ENCODE peak calls at places on chromosomes 13 and 19, in seven cellular contexts. One of them, this sample, is unnamed.

GRCh38 chr19:5828661-5829566 is 10.6 kb downstream of the FUT6 start:
- DNase-seq in mesendoderm: peak
- DNase-seq in neuronal stem cell: peak
- DNase-seq in IMR-90: no peak
- DNase-seq in mesenchymal stem cell: peak
- DNase-seq in trophoblast cell: no peak
- DNase-seq in H1: peak
- DNase-seq in this sample: peak

GRCh38 chr19:2077833-2078619 is 18.1 kb downstream of the MOB3A start:
- DNase-seq in mesendoderm: no peak
- DNase-seq in neuronal stem cell: no peak
- DNase-seq in IMR-90: no peak
- DNase-seq in mesenchymal stem cell: no peak
- DNase-seq in trophoblast cell: peak
- DNase-seq in H1: no peak
- DNase-seq in this sample: no peak

GRCh38 chr13:114109646-114110045 is 22.8 kb downstream of the RASA3 start:
- DNase-seq in mesendoderm: no peak
- DNase-seq in neuronal stem cell: no peak
- DNase-seq in IMR-90: no peak
- DNase-seq in mesenchymal stem cell: no peak
- DNase-seq in trophoblast cell: no peak
- DNase-seq in H1: no peak
- DNase-seq in this sample: no peak

GRCh38 chr13:91398413-91399188 is at the start of gene GPC5:
- DNase-seq in mesendoderm: peak
- DNase-seq in neuronal stem cell: peak
- DNase-seq in IMR-90: peak
- DNase-seq in mesenchymal stem cell: peak
- DNase-seq in trophoblast cell: peak
- DNase-seq in H1: peak
- DNase-seq in this sample: peak

GRCh38 chr19:35556846-35557538 is 6.5 kb downstream of the ATP4A start:
- DNase-seq in mesendoderm: no peak
- DNase-seq in neuronal stem cell: no peak
- DNase-seq in IMR-90: no peak
- DNase-seq in mesenchymal stem cell: no peak
- DNase-seq in trophoblast cell: no peak
- DNase-seq in H1: no peak
- DNase-seq in this sample: no peak

GRCh38 chr19:39053276-39054090 is 21.1 kb upstream of the FBXO27 start:
- DNase-seq in mesendoderm: no peak
- DNase-seq in neuronal stem cell: no peak
- DNase-seq in IMR-90: no peak
- DNase-seq in mesenchymal stem cell: no peak
- DNase-seq in trophoblast cell: no peak
- DNase-seq in H1: no peak
- DNase-seq in this sample: no peak

GRCh38 chr19:46746281-46746965 is at the start of gene STRN4:
- DNase-seq in mesendoderm: peak
- DNase-seq in neuronal stem cell: peak
- DNase-seq in IMR-90: no peak
- DNase-seq in mesenchymal stem cell: peak
- DNase-seq in trophoblast cell: peak
- DNase-seq in H1: peak
- DNase-seq in this sample: no peak

GRCh38 chr19:4589579-4590410 is 30.3 kb upstream of the SEMA6B start:
- DNase-seq in mesendoderm: peak
- DNase-seq in neuronal stem cell: no peak
- DNase-seq in IMR-90: no peak
- DNase-seq in mesenchymal stem cell: no peak
- DNase-seq in trophoblast cell: peak
- DNase-seq in H1: peak
- DNase-seq in this sample: no peak

GRCh38 chr13:111881700-111882099 is 185.2 kb upstream of the SOX1 start:
- DNase-seq in mesendoderm: no peak
- DNase-seq in neuronal stem cell: no peak
- DNase-seq in IMR-90: no peak
- DNase-seq in mesenchymal stem cell: no peak
- DNase-seq in trophoblast cell: no peak
- DNase-seq in H1: peak
- DNase-seq in this sample: no peak

GRCh38 chr19:29318581-29318980 is 105.6 kb upstream of the UQCRFS1 start:
- DNase-seq in mesendoderm: no peak
- DNase-seq in neuronal stem cell: no peak
- DNase-seq in IMR-90: no peak
- DNase-seq in mesenchymal stem cell: no peak
- DNase-seq in trophoblast cell: no peak
- DNase-seq in H1: no peak
- DNase-seq in this sample: no peak

GRCh38 chr19:9917322-9917721 is 19.0 kb downstream of the OLFM2 start:
- DNase-seq in mesendoderm: peak
- DNase-seq in neuronal stem cell: no peak
- DNase-seq in IMR-90: peak
- DNase-seq in mesenchymal stem cell: peak
- DNase-seq in trophoblast cell: peak
- DNase-seq in H1: no peak
- DNase-seq in this sample: peak

GRCh38 chr13:73390100-73390499 is 331.3 kb downstream of the KLF5 start:
- DNase-seq in mesendoderm: no peak
- DNase-seq in neuronal stem cell: no peak
- DNase-seq in IMR-90: no peak
- DNase-seq in mesenchymal stem cell: no peak
- DNase-seq in trophoblast cell: no peak
- DNase-seq in H1: no peak
- DNase-seq in this sample: no peak

GRCh38 chr13:49219647-49220034 is 497 bp upstream of the MLNR start:
- DNase-seq in mesendoderm: no peak
- DNase-seq in neuronal stem cell: no peak
- DNase-seq in IMR-90: no peak
- DNase-seq in mesenchymal stem cell: no peak
- DNase-seq in trophoblast cell: no peak
- DNase-seq in H1: no peak
- DNase-seq in this sample: peak

GRCh38 chr19:48873476-48874308 is 1.5 kb downstream of the PPP1R15A start:
- DNase-seq in mesendoderm: peak
- DNase-seq in neuronal stem cell: no peak
- DNase-seq in IMR-90: no peak
- DNase-seq in mesenchymal stem cell: peak
- DNase-seq in trophoblast cell: peak
- DNase-seq in H1: no peak
- DNase-seq in this sample: no peak

GRCh38 chr19:41537789-41538188 is 38.2 kb upstream of the CEACAM21 start:
- DNase-seq in mesendoderm: peak
- DNase-seq in neuronal stem cell: no peak
- DNase-seq in IMR-90: peak
- DNase-seq in mesenchymal stem cell: peak
- DNase-seq in trophoblast cell: peak
- DNase-seq in H1: no peak
- DNase-seq in this sample: no peak

GRCh38 chr13:46759861-46760260 is 37.1 kb downstream of the ESD start:
- DNase-seq in mesendoderm: no peak
- DNase-seq in neuronal stem cell: no peak
- DNase-seq in IMR-90: no peak
- DNase-seq in mesenchymal stem cell: no peak
- DNase-seq in trophoblast cell: no peak
- DNase-seq in H1: no peak
- DNase-seq in this sample: no peak

GRCh38 chr13:37029617-37030016 is 29.0 kb downstream of the EXOSC8 start:
- DNase-seq in mesendoderm: no peak
- DNase-seq in neuronal stem cell: no peak
- DNase-seq in IMR-90: peak
- DNase-seq in mesenchymal stem cell: no peak
- DNase-seq in trophoblast cell: no peak
- DNase-seq in H1: no peak
- DNase-seq in this sample: no peak

GRCh38 chr13:99380402-99380801 is 73.2 kb upstream of the GPR183 start:
- DNase-seq in mesendoderm: no peak
- DNase-seq in neuronal stem cell: no peak
- DNase-seq in IMR-90: no peak
- DNase-seq in mesenchymal stem cell: no peak
- DNase-seq in trophoblast cell: no peak
- DNase-seq in H1: peak
- DNase-seq in this sample: no peak

GRCh38 chr13:30792257-30793000 is 57.1 kb downstream of the ALOX5AP start:
- DNase-seq in mesendoderm: peak
- DNase-seq in neuronal stem cell: peak
- DNase-seq in IMR-90: peak
- DNase-seq in mesenchymal stem cell: peak
- DNase-seq in trophoblast cell: peak
- DNase-seq in H1: no peak
- DNase-seq in this sample: peak

GRCh38 chr13:113000575-113000974 is 31.6 kb downstream of the MCF2L start:
- DNase-seq in mesendoderm: no peak
- DNase-seq in neuronal stem cell: no peak
- DNase-seq in IMR-90: no peak
- DNase-seq in mesenchymal stem cell: no peak
- DNase-seq in trophoblast cell: no peak
- DNase-seq in H1: no peak
- DNase-seq in this sample: no peak

GRCh38 chr13:105920375-105920774 is 615.1 kb downstream of the EFNB2 start:
- DNase-seq in mesendoderm: no peak
- DNase-seq in neuronal stem cell: peak
- DNase-seq in IMR-90: peak
- DNase-seq in mesenchymal stem cell: peak
- DNase-seq in trophoblast cell: peak
- DNase-seq in H1: no peak
- DNase-seq in this sample: no peak

GRCh38 chr13:66879971-66880370 is 350.2 kb downstream of the PCDH9 start:
- DNase-seq in mesendoderm: no peak
- DNase-seq in neuronal stem cell: no peak
- DNase-seq in IMR-90: no peak
- DNase-seq in mesenchymal stem cell: no peak
- DNase-seq in trophoblast cell: no peak
- DNase-seq in H1: no peak
- DNase-seq in this sample: no peak

GRCh38 chr13:28710161-28710560 is 8.6 kb downstream of the SLC46A3 start:
- DNase-seq in mesendoderm: no peak
- DNase-seq in neuronal stem cell: no peak
- DNase-seq in IMR-90: no peak
- DNase-seq in mesenchymal stem cell: no peak
- DNase-seq in trophoblast cell: no peak
- DNase-seq in H1: no peak
- DNase-seq in this sample: no peak

GRCh38 chr13:51419015-51419636 is 33.7 kb downstream of the INTS6 start:
- DNase-seq in mesendoderm: no peak
- DNase-seq in neuronal stem cell: no peak
- DNase-seq in IMR-90: no peak
- DNase-seq in mesenchymal stem cell: no peak
- DNase-seq in trophoblast cell: no peak
- DNase-seq in H1: no peak
- DNase-seq in this sample: no peak

GRCh38 chr13:51422484-51422883 is 30.4 kb downstream of the INTS6 start:
- DNase-seq in mesendoderm: no peak
- DNase-seq in neuronal stem cell: no peak
- DNase-seq in IMR-90: no peak
- DNase-seq in mesenchymal stem cell: no peak
- DNase-seq in trophoblast cell: peak
- DNase-seq in H1: no peak
- DNase-seq in this sample: no peak

GRCh38 chr13:51423766-51424165 is 29.1 kb downstream of the INTS6 start:
- DNase-seq in mesendoderm: no peak
- DNase-seq in neuronal stem cell: no peak
- DNase-seq in IMR-90: no peak
- DNase-seq in mesenchymal stem cell: no peak
- DNase-seq in trophoblast cell: no peak
- DNase-seq in H1: no peak
- DNase-seq in this sample: no peak

GRCh38 chr13:51417716-51418115 is 35.1 kb downstream of the INTS6 start:
- DNase-seq in mesendoderm: no peak
- DNase-seq in neuronal stem cell: no peak
- DNase-seq in IMR-90: no peak
- DNase-seq in mesenchymal stem cell: no peak
- DNase-seq in trophoblast cell: no peak
- DNase-seq in H1: no peak
- DNase-seq in this sample: no peak

GRCh38 chr13:51420681-51421476 is 32.0 kb downstream of the INTS6 start:
- DNase-seq in mesendoderm: peak
- DNase-seq in neuronal stem cell: no peak
- DNase-seq in IMR-90: no peak
- DNase-seq in mesenchymal stem cell: peak
- DNase-seq in trophoblast cell: no peak
- DNase-seq in H1: no peak
- DNase-seq in this sample: no peak
- H2AK5ac ChIP-seq in mesendoderm: no peak
- H2AK5ac ChIP-seq in neuronal stem cell: no peak
- H2AK5ac ChIP-seq in IMR-90: no peak
- H2AK5ac ChIP-seq in mesenchymal stem cell: no peak
- H2AK5ac ChIP-seq in trophoblast cell: no peak
- H2AK5ac ChIP-seq in H1: no peak
- H2AK5ac ChIP-seq in this sample: no peak

DNA sequence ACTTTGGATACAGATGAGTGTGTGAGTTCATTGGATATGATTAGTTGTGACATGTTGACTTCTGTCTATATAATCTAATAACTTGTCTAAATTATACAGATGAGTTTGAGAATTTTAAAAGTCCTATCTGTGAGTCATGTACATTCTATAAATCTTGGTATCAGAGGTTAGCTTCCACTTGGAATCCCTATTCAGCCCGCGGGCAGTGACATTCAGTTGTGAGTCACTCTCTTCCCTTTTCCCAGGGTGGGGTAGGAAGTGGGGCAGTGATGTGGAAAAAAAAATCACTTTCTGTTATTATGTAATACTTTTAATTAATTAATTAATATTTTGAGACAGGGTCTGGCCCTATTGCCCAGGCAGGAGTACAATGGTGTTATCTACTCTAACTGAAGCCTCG is 33.0 kb upstream of the ZNF808 start:
- DNase-seq in mesendoderm: no peak
- DNase-seq in neuronal stem cell: no peak
- DNase-seq in IMR-90: peak
- DNase-seq in mesenchymal stem cell: no peak
- DNase-seq in trophoblast cell: peak
- DNase-seq in H1: no peak
- DNase-seq in this sample: no peak
- H4K8ac ChIP-seq in mesendoderm: no peak
- H4K8ac ChIP-seq in neuronal stem cell: no peak
- H4K8ac ChIP-seq in IMR-90: no peak
- H4K8ac ChIP-seq in mesenchymal stem cell: no peak
- H4K8ac ChIP-seq in trophoblast cell: no peak
- H4K8ac ChIP-seq in H1: no peak
- H4K8ac ChIP-seq in this sample: no peak

DNA sequence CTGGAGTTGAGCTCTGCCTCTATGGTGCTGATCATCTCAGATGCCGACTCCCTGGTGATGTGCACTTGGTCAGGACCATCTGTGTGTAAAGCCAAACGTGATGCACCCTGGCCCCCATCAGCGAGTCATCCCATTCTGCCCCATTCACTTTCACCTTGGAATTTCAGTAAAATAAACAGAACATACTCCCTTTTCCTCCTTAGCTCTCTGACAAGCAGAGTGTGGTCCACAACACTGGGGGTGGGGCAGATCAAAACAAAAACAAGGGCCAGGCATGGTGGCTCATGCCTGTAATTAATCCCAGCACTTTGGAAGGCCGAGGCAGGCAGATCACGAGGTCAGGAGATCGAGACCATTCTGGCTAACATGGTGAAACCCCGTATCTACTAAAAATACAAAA is 12.3 kb downstream of the CEACAM20 start:
- DNase-seq in mesendoderm: no peak
- DNase-seq in neuronal stem cell: no peak
- DNase-seq in IMR-90: peak
- DNase-seq in mesenchymal stem cell: no peak
- DNase-seq in trophoblast cell: no peak
- DNase-seq in H1: no peak
- DNase-seq in this sample: no peak
- H3K23ac ChIP-seq in mesendoderm: no peak
- H3K23ac ChIP-seq in neuronal stem cell: no peak
- H3K23ac ChIP-seq in IMR-90: no peak
- H3K23ac ChIP-seq in mesenchymal stem cell: no peak
- H3K23ac ChIP-seq in trophoblast cell: no peak
- H3K23ac ChIP-seq in H1: no peak
- H3K23ac ChIP-seq in this sample: no peak

GRCh38 chr19:54040003-54040402 is 23.7 kb downstream of the VSTM1 start:
- DNase-seq in mesendoderm: no peak
- DNase-seq in neuronal stem cell: no peak
- DNase-seq in IMR-90: no peak
- DNase-seq in mesenchymal stem cell: no peak
- DNase-seq in trophoblast cell: no peak
- DNase-seq in H1: no peak
- DNase-seq in this sample: no peak
- H2AK5ac ChIP-seq in mesendoderm: no peak
- H2AK5ac ChIP-seq in neuronal stem cell: no peak
- H2AK5ac ChIP-seq in IMR-90: no peak
- H2AK5ac ChIP-seq in mesenchymal stem cell: no peak
- H2AK5ac ChIP-seq in trophoblast cell: no peak
- H2AK5ac ChIP-seq in H1: no peak
- H2AK5ac ChIP-seq in this sample: no peak